ENCODE peak calls at places on chromosomes 4 and X, in ten cellular contexts. G is astrocyte of the cerebellum, S is fibroblast of the aortic adventitia, A is mesenchymal stem cell, R is suprapubic skin, E is ovary, C is right atrium auricular region, H is GM23248, B is AG09309, V is dorsolateral prefrontal cortex. U is an unnamed sample.

GRCh38 chr4:39834269-39834668 is 136.3 kb downstream of the UBE2K start:
- DNase-seq in A (peak), B (no peak), G (no peak), S (peak), R (no peak), C (no peak), H (peak), E (no peak), V (no peak), U (no peak)

GRCh38 chrX:17944833-17945497 is 83.9 kb upstream of the RAI2 start:
- DNase-seq in S (peak), E (no peak), R (no peak), C (no peak), G (no peak), A (no peak), H (peak), V (no peak), B (no peak), U (no peak)

GRCh38 chrX:41616935-41617334 is 71.8 kb upstream of the GPR34 start:
- DNase-seq in B (no peak), H (no peak), E (no peak), A (no peak), G (no peak), S (no peak), C (no peak), V (no peak), R (no peak), U (no peak)

GRCh38 chrX:29241831-29242230 is 654.6 kb downstream of the IL1RAPL1 start:
- DNase-seq in C (no peak), E (no peak), A (peak), S (no peak), H (no peak), G (no peak), R (no peak), B (no peak), V (no peak), U (no peak)

GRCh38 chr4:45007499-45007898 is 281.1 kb upstream of the GNPDA2 start:
- DNase-seq in B (no peak), H (no peak), C (no peak), S (no peak), A (no peak), R (no peak), E (no peak), G (no peak), V (no peak), U (no peak)

GRCh38 chr4:173211222-173211621 is 42.6 kb downstream of the GALNT7 start:
- DNase-seq in S (no peak), B (no peak), C (no peak), V (no peak), E (no peak), H (no peak), G (no peak), A (no peak), R (no peak), U (no peak)

GRCh38 chrX:40748977-40749376 is 13.6 kb upstream of the MED14 start:
- DNase-seq in E (no peak), H (no peak), S (no peak), V (no peak), B (no peak), R (no peak), C (no peak), A (no peak), G (no peak), U (no peak)

GRCh38 chrX:112865464-112866025 is 24.9 kb upstream of the AMOT start:
- DNase-seq in V (no peak), A (no peak), H (no peak), B (no peak), E (no peak), G (no peak), C (no peak), R (no peak), S (no peak), U (no peak)

GRCh38 chr4:23888421-23889319 is 1.2 kb downstream of the PPARGC1A start:
- DNase-seq in R (no peak), E (no peak), C (no peak), G (no peak), B (no peak), H (peak), V (no peak), A (peak), S (peak), U (no peak)

GRCh38 chr4:8144359-8144758 is 14.3 kb downstream of the ABLIM2 start:
- DNase-seq in E (no peak), G (no peak), B (no peak), A (no peak), S (no peak), C (no peak), V (no peak), R (no peak), H (peak), U (no peak)

GRCh38 chr4:7425591-7426468 is 8.9 kb downstream of the PSAPL1 start:
- DNase-seq in B (no peak), R (peak), G (no peak), A (no peak), H (no peak), E (peak), V (peak), C (peak), S (no peak), U (no peak)

GRCh38 chr4:144356941-144357381 is 216.4 kb upstream of the GYPA start:
- DNase-seq in E (no peak), A (no peak), R (no peak), H (no peak), S (no peak), C (no peak), B (no peak), V (no peak), G (no peak), U (no peak)

GRCh38 chr4:67928547-67928946 is 34.7 kb downstream of the TMPRSS11A start:
- DNase-seq in H (no peak), R (no peak), C (no peak), V (no peak), E (no peak), A (no peak), G (no peak), B (no peak), S (peak), U (no peak)

GRCh38 chrX:129996120-129996519 is 13.7 kb downstream of the BCORL1 start:
- DNase-seq in G (no peak), A (no peak), S (peak), C (no peak), R (no peak), H (peak), E (no peak), B (peak), V (no peak), U (no peak)

GRCh38 chr4:99807666-99808065 is 9.0 kb upstream of the DAPP1 start:
- DNase-seq in V (no peak), H (no peak), B (no peak), R (no peak), C (no peak), G (no peak), E (no peak), A (no peak), S (no peak), U (no peak)

GRCh38 chr4:154740462-154740861 is 3.3 kb upstream of the LRAT start:
- DNase-seq in V (no peak), R (no peak), C (no peak), A (no peak), H (no peak), B (no peak), G (no peak), E (no peak), S (no peak), U (no peak)

GRCh38 chr4:154744341-154744948 is 645 bp downstream of the LRAT start:
- DNase-seq in H (no peak), S (no peak), C (no peak), E (no peak), V (no peak), R (no peak), A (no peak), G (no peak), B (no peak), U (no peak)

GRCh38 chr4:154743683-154744340 is at the start of gene LRAT:
- DNase-seq in G (no peak), A (no peak), V (no peak), C (no peak), H (peak), R (peak), B (no peak), E (no peak), S (no peak), U (no peak)

GRCh38 chr4:154741131-154741530 is 2.7 kb upstream of the LRAT start:
- DNase-seq in S (no peak), R (no peak), G (no peak), C (no peak), V (no peak), A (no peak), E (no peak), H (no peak), B (no peak), U (no peak)

GRCh38 chr4:154741877-154742851 is 1.6 kb upstream of the LRAT start:
- DNase-seq in S (peak), H (peak), C (no peak), V (no peak), B (no peak), R (no peak), A (no peak), G (no peak), E (no peak), U (no peak)
- H3K4me3 ChIP-seq in S (no peak), H (no peak), C (no peak), V (peak), B (no peak), R (peak), A (no peak), G (peak), E (no peak), U (peak)

GRCh38 chr4:80072607-80073361 is at the start of gene ANTXR2:
- DNase-seq in E (peak), B (peak), C (peak), V (peak), A (peak), S (peak), G (peak), R (peak), H (peak), U (peak)

GRCh38 chr4:80069837-80070788 is 2.9 kb downstream of the ANTXR2 start:
- DNase-seq in H (peak), B (no peak), G (no peak), C (no peak), V (no peak), E (no peak), R (no peak), A (peak), S (peak), U (no peak)

GRCh38 chr4:80070880-80071620 is 2.0 kb downstream of the ANTXR2 start:
- DNase-seq in A (peak), V (no peak), E (no peak), C (no peak), G (no peak), H (peak), S (peak), R (no peak), B (no peak), U (no peak)

GRCh38 chr4:80071643-80072606 is 1.1 kb downstream of the ANTXR2 start:
- DNase-seq in H (peak), B (no peak), V (no peak), C (peak), E (peak), S (peak), G (no peak), A (peak), R (peak), U (no peak)

DNA sequence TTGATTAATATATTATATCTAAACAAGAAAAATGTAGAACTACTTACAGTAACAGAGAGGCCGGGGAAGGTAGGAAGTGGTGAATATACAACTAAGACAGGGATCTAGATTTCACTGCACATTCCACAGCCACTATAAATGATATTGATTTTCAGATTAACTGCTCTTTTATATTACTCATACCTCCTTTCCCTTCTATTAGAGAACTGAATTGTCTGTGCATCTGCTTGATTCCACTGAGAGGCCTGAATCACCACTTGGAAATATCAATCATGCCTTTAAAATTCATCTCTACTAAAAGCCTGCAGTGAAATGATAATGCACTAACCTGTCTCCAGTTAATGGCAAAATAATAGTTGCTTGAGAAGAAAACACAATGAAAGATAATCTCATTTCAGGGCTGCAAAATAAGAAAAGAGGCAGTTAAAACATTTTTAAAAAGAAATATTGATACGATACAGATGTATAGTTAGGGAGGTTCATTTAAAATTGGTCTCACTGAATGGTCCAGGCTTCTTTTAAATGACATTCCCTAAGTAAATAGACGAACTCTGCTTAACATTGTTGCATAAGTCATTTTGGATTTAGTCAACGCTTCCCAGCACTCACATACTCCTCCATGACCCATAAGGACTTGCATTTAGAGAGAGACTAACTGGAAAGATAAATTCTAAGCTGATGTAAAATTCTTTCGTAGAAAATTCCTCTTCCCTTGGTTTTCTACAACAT is 3.8 kb downstream of the ANTXR2 start:
- DNase-seq in G (no peak), B (no peak), E (no peak), A (no peak), H (peak), C (no peak), S (peak), R (no peak), V (no peak), U (no peak)
- H3K4me3 ChIP-seq in G (no peak), B (peak), E (no peak), A (no peak), H (peak), C (no peak), S (peak), R (no peak), V (no peak), U (no peak)

GRCh38 chrX:48697182-48697727 is 721 bp downstream of the SUV39H1 start:
- DNase-seq in R (no peak), C (no peak), V (no peak), S (no peak), A (peak), G (no peak), B (no peak), H (no peak), E (no peak), U (no peak)

GRCh38 chrX:48695925-48696300 is 621 bp upstream of the SUV39H1 start:
- DNase-seq in A (no peak), V (no peak), R (no peak), B (no peak), G (no peak), S (peak), H (no peak), C (no peak), E (no peak), U (no peak)

GRCh38 chrX:48695524-48695875 is 1.0 kb upstream of the SUV39H1 start:
- DNase-seq in A (peak), C (no peak), S (no peak), V (no peak), G (no peak), R (no peak), B (no peak), E (no peak), H (peak), U (no peak)

GRCh38 chrX:48696301-48697181 is at the start of gene SUV39H1:
- DNase-seq in S (peak), B (no peak), H (peak), G (peak), A (peak), V (peak), R (peak), E (peak), C (peak), U (no peak)

GRCh38 chrX:48694776-48695523 is 1.6 kb upstream of the SUV39H1 start:
- DNase-seq in B (no peak), H (no peak), R (no peak), V (no peak), S (no peak), C (no peak), A (no peak), G (no peak), E (no peak), U (no peak)
- H3K4me3 ChIP-seq in B (no peak), H (no peak), R (no peak), V (no peak), S (no peak), C (no peak), A (no peak), G (no peak), E (no peak), U (no peak)

GRCh38 chr4:18593297-18594002 is 571.9 kb upstream of the LCORL start:
- DNase-seq in R (no peak), G (peak), E (no peak), C (peak), H (peak), B (peak), V (peak), S (peak), A (peak), U (peak)
- H3K4me3 ChIP-seq in R (no peak), G (peak), E (no peak), C (no peak), H (peak), B (peak), V (peak), S (peak), A (no peak), U (no peak)

GRCh38 chr4:151409470-151410313 is 716 bp downstream of the FHIP1A start:
- DNase-seq in V (no peak), G (no peak), E (peak), C (no peak), S (no peak), B (no peak), A (peak), H (no peak), R (peak), U (no peak)
- H3K4me3 ChIP-seq in V (peak), G (peak), E (peak), C (peak), S (peak), B (peak), A (peak), H (peak), R (peak), U (peak)

GRCh38 chrX:2434270-2434669 is 66.5 kb downstream of the DHRSX start:
- DNase-seq in S (no peak), C (no peak), G (no peak), V (no peak), A (no peak), E (no peak), B (no peak), R (peak), H (no peak), U (no peak)

GRCh38 chrX:2434764-2435163 is 66.0 kb downstream of the DHRSX start:
- DNase-seq in H (no peak), R (no peak), E (no peak), A (no peak), G (no peak), S (no peak), V (no peak), C (no peak), B (no peak), U (no peak)

GRCh38 chrX:2432298-2432863 is 68.4 kb downstream of the DHRSX start:
- DNase-seq in H (no peak), E (no peak), A (no peak), B (no peak), C (no peak), S (no peak), G (no peak), R (peak), V (no peak), U (no peak)

GRCh38 chrX:2439613-2440012 is 61.2 kb downstream of the DHRSX start:
- DNase-seq in G (no peak), C (peak), A (no peak), B (no peak), H (no peak), V (no peak), S (no peak), E (no peak), R (peak), U (no peak)

GRCh38 chrX:2435465-2435864 is 65.3 kb downstream of the DHRSX start:
- DNase-seq in C (no peak), B (no peak), H (no peak), V (no peak), G (no peak), A (no peak), S (no peak), E (no peak), R (peak), U (no peak)
- H3K4me3 ChIP-seq in C (no peak), B (no peak), H (no peak), V (no peak), G (no peak), A (no peak), S (no peak), E (no peak), R (no peak), U (no peak)

GRCh38 chrX:15751160-15751819 is 13.2 kb downstream of the CA5B start:
- DNase-seq in E (no peak), B (peak), R (no peak), V (no peak), G (peak), H (peak), S (peak), A (peak), C (no peak), U (no peak)
- H3K4me3 ChIP-seq in E (no peak), B (no peak), R (no peak), V (no peak), G (no peak), H (peak), S (no peak), A (no peak), C (no peak), U (no peak)

U was measured in kidney epithelial cell.